ENCODE peak calls at places on chromosomes 7 and 10, in ten cellular contexts. D, P, G, B, U, E, F, X, Y and C are unnamed samples.

GRCh38 chr7:37149019-37149814 is 299.4 kb downstream of the ELMO1 start:
- DNase-seq in U (peak; percentile 3), Y (no peak), F (no peak), G (no peak), B (no peak), D (no peak), E (no peak), P (no peak), X (no peak), C (no peak)

GRCh38 chr10:102410427-102411073 is 8.0 kb downstream of the PSD start:
- DNase-seq in B (no peak), X (peak; percentile 64), U (peak; percentile 33), P (no peak), E (peak; percentile 28), F (peak; percentile 56), D (peak; percentile 52), G (peak; percentile 40), Y (no peak), C (no peak)

GRCh38 chr7:66741-67140 is 125.6 kb upstream of the FAM20C start:
- DNase-seq in B (no peak), X (no peak), P (no peak), U (no peak), F (no peak), Y (no peak), D (no peak), G (no peak), E (no peak), C (no peak)

GRCh38 chr7:54827719-54828118 is 68.7 kb upstream of the SEC61G start:
- DNase-seq in D (no peak), F (no peak), G (no peak), B (no peak), U (no peak), Y (no peak), X (no peak), P (no peak), E (no peak), C (no peak)

GRCh38 chr7:111855842-111856227 is 293.5 kb upstream of the IMMP2L start:
- DNase-seq in X (no peak), G (peak; percentile 10), F (no peak), E (peak; percentile 22), Y (peak; percentile 59), U (peak; percentile 63), D (no peak), P (peak; percentile 25), B (no peak), C (no peak)

GRCh38 chr10:625335-625699 is 64.2 kb downstream of the DIP2C start:
- DNase-seq in F (no peak), B (no peak), Y (no peak), G (no peak), U (no peak), E (peak; percentile 31), D (peak; percentile 22), P (no peak), X (peak; percentile 50), C (no peak)

GRCh38 chr10:71995880-71996597 is 31.8 kb downstream of the CHST3 start:
- DNase-seq in F (no peak), G (no peak), B (no peak), X (no peak), Y (peak; percentile 28), U (peak; percentile 40), P (no peak), D (no peak), E (no peak), C (no peak)

GRCh38 chr7:98555403-98555802 is 61.7 kb upstream of the NPTX2 start:
- DNase-seq in E (no peak), P (no peak), B (no peak), U (no peak), D (no peak), X (no peak), G (no peak), Y (no peak), F (no peak), C (no peak)

GRCh38 chr7:16693601-16694318 is 47.8 kb downstream of the BZW2 start:
- DNase-seq in B (no peak), U (no peak), P (no peak), X (no peak), F (no peak), G (no peak), E (no peak), D (no peak), Y (peak; percentile 20), C (no peak)

GRCh38 chr7:16684935-16685334 is 39.0 kb downstream of the BZW2 start:
- DNase-seq in P (no peak), G (no peak), U (no peak), D (no peak), B (no peak), Y (no peak), E (no peak), F (no peak), X (no peak), C (no peak)

GRCh38 chr7:16688249-16688648 is 42.3 kb downstream of the BZW2 start:
- DNase-seq in E (no peak), B (no peak), F (no peak), Y (no peak), P (no peak), U (no peak), X (no peak), D (no peak), G (no peak), C (no peak)
- TF ChIP-seq CTCF in E (peak; percentile 6), B (no peak), F (no peak), Y (no peak), P (no peak), U (no peak), X (no peak), D (no peak), G (no peak), C (no peak)

GRCh38 chr10:106612381-106612780 is 552.1 kb downstream of the SORCS1 start:
- DNase-seq in G (no peak), E (no peak), D (no peak), B (no peak), X (no peak), Y (no peak), F (no peak), U (no peak), P (no peak), C (no peak)

GRCh38 chr10:106609466-106609865 is 555.0 kb downstream of the SORCS1 start:
- DNase-seq in Y (no peak), D (no peak), X (no peak), F (no peak), G (no peak), P (no peak), E (no peak), B (no peak), U (no peak), C (peak; percentile 35)

GRCh38 chr10:106608101-106608500 is 556.4 kb downstream of the SORCS1 start:
- DNase-seq in D (no peak), Y (peak; percentile 20), F (no peak), U (peak; percentile 58), E (peak; percentile 1), P (no peak), B (no peak), X (no peak), G (no peak), C (no peak)

GRCh38 chr10:106614293-106614692 is 550.2 kb downstream of the SORCS1 start:
- DNase-seq in F (no peak), X (no peak), B (no peak), E (no peak), Y (no peak), D (no peak), G (no peak), U (no peak), P (no peak), C (no peak)

GRCh38 chr10:106609867-106610266 is 554.6 kb downstream of the SORCS1 start:
- DNase-seq in F (no peak), D (no peak), U (no peak), P (no peak), Y (no peak), G (no peak), X (no peak), E (no peak), B (no peak), C (peak; percentile 8)
- TF ChIP-seq CTCF in F (no peak), D (peak; percentile 46), U (peak; percentile 24), P (peak; percentile 61), Y (no peak), G (no peak), X (peak; percentile 22), E (peak; percentile 18), B (no peak), C (peak; percentile 77)

DNA sequence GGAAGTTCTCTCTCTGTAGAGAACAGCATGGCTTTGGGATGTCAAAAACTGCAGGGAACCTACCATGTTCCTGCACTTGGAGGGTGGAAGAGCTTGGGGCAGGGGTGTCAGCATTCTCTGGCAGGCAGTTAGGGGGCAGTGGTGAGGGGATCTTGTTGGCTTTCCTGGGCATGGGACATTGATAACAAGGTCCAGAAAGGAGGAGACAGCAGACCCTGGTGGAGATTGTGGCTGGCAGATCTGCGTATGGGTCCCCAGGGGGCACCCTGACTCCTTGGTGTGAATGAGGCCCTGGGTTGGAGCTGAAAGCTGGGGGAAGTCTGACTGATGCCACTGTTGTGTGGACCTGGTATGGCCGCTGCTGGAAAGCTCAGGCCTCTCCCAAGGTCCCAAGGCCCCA is 22.9 kb upstream of the CAMK2B start:
- DNase-seq in X (no peak), D (no peak), G (peak; percentile 45), Y (peak; percentile 39), E (no peak), B (peak; percentile 51), F (no peak), P (peak; percentile 28), U (peak; percentile 44), C (peak; percentile 46)
- TF ChIP-seq CTCF in X (no peak), D (no peak), G (no peak), Y (peak; percentile 63), E (peak; percentile 45), B (peak; percentile 62), F (no peak), P (no peak), U (peak; percentile 71), C (peak; percentile 77)

GRCh38 chr7:150966002-150966401 is 12.1 kb downstream of the KCNH2 start:
- DNase-seq in D (no peak), G (no peak), B (peak; percentile 30), F (no peak), U (no peak), P (peak; percentile 57), E (no peak), X (no peak), Y (no peak), C (no peak)

GRCh38 chr7:150965273-150965830 is 12.8 kb downstream of the KCNH2 start:
- DNase-seq in F (no peak), U (no peak), P (no peak), D (no peak), X (no peak), Y (no peak), G (no peak), B (no peak), E (no peak), C (no peak)

GRCh38 chr7:150963707-150964559 is 14.2 kb downstream of the KCNH2 start:
- DNase-seq in E (no peak), Y (no peak), X (peak; percentile 3), G (no peak), D (no peak), F (no peak), U (no peak), B (no peak), P (no peak), C (no peak)

GRCh38 chr7:150962743-150963399 is 15.2 kb downstream of the KCNH2 start:
- DNase-seq in E (no peak), Y (peak; percentile 37), F (peak; percentile 68), D (peak; percentile 62), X (peak; percentile 75), B (peak; percentile 18), P (peak; percentile 69), U (peak; percentile 47), G (peak; percentile 89), C (peak; percentile 16)

DNA sequence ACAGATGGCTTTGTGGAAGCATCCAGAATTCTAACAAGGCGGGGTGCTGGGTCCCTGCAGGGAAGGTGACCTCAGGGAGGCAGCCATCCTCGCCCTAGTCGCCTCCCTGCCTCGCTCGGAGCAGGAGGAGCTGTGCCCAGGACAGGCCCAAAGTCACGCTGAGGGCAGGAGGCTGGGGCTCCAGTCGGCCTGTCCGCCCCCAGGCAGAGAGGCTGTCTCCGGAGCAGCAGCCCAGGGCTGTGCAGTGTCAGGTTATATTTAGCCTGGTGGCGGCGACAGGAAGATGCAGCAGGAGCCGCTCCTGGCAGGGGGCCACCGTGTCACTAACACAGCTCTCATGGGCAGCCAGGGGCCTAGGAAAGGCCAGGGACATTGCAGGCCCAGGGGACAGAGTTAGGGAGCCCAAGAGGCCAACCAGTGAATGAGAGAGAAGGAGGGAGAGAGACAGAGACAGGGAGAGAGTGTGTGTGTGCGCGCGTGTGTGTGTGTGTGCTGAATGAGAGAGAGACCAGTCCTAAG is 13.5 kb downstream of the KCNH2 start:
- DNase-seq in B (no peak), F (no peak), E (no peak), Y (no peak), P (no peak), U (no peak), X (no peak), D (no peak), G (no peak), C (no peak)
- TF ChIP-seq CTCF in B (no peak), F (no peak), E (no peak), Y (no peak), P (peak; percentile 21), U (no peak), X (peak; percentile 10), D (no peak), G (no peak), C (peak; percentile 15)